ENCODE peak calls at places on chromosomes 1 and 21, in four cellular contexts. One of them, this sample, is unnamed.

GRCh38 chr1:15231714-15232201 is 15.3 kb upstream of the FHAD1 start:
- DNase-seq in SHP77: no peak
- DNase-seq in OCI-M1: no peak
- DNase-seq in Ammon's horn: no peak
- DNase-seq in this sample: no peak

GRCh38 chr21:42455196-42455595 is 40.8 kb downstream of the RSPH1 start:
- DNase-seq in SHP77: no peak
- DNase-seq in OCI-M1: no peak
- DNase-seq in Ammon's horn: no peak
- DNase-seq in this sample: no peak

GRCh38 chr1:224620105-224620504 is 4.0 kb downstream of the CNIH3 start:
- DNase-seq in Ammon's horn: no peak
- DNase-seq in SHP77: no peak
- DNase-seq in OCI-M1: no peak
- DNase-seq in this sample: no peak

GRCh38 chr1:29412591-29412990 is 176.3 kb downstream of the PTPRU start:
- DNase-seq in OCI-M1: no peak
- DNase-seq in Ammon's horn: no peak
- DNase-seq in SHP77: no peak
- DNase-seq in this sample: no peak

GRCh38 chr1:97144527-97144926 is 422.9 kb downstream of the PTBP2 start:
- DNase-seq in OCI-M1: no peak
- DNase-seq in Ammon's horn: no peak
- DNase-seq in SHP77: no peak
- DNase-seq in this sample: no peak

GRCh38 chr21:25528511-25528910 is 78.8 kb downstream of the MRPL39 start:
- DNase-seq in SHP77: no peak
- DNase-seq in Ammon's horn: no peak
- DNase-seq in OCI-M1: no peak
- DNase-seq in this sample: no peak

GRCh38 chr1:1250828-1251284 is 4.3 kb upstream of the C1QTNF12 start:
- DNase-seq in Ammon's horn: no peak
- DNase-seq in OCI-M1: no peak
- DNase-seq in SHP77: peak
- DNase-seq in this sample: no peak

GRCh38 chr1:197469620-197470210 is 201.7 kb downstream of the CRB1 start:
- DNase-seq in Ammon's horn: no peak
- DNase-seq in OCI-M1: peak
- DNase-seq in SHP77: no peak
- DNase-seq in this sample: no peak

GRCh38 chr1:10651793-10652192 is 144.7 kb downstream of the CASZ1 start:
- DNase-seq in Ammon's horn: no peak
- DNase-seq in OCI-M1: no peak
- DNase-seq in SHP77: no peak
- DNase-seq in this sample: no peak

GRCh38 chr1:20051218-20051829 is 18.7 kb upstream of the PLA2G5 start:
- DNase-seq in Ammon's horn: no peak
- DNase-seq in OCI-M1: peak
- DNase-seq in SHP77: no peak
- DNase-seq in this sample: no peak

GRCh38 chr1:197171531-197171930 is 25.1 kb upstream of the ASPM start:
- DNase-seq in Ammon's horn: no peak
- DNase-seq in SHP77: no peak
- DNase-seq in OCI-M1: peak
- DNase-seq in this sample: no peak

GRCh38 chr21:33266050-33266783 is at the start of gene IL10RB:
- DNase-seq in Ammon's horn: peak
- DNase-seq in OCI-M1: peak
- DNase-seq in SHP77: peak
- DNase-seq in this sample: peak

GRCh38 chr21:39386194-39386593 is 37.3 kb upstream of the HMGN1 start:
- DNase-seq in Ammon's horn: peak
- DNase-seq in OCI-M1: no peak
- DNase-seq in SHP77: peak
- DNase-seq in this sample: no peak

GRCh38 chr1:2971146-2971501 is 50.1 kb upstream of the ACTRT2 start:
- DNase-seq in OCI-M1: no peak
- DNase-seq in Ammon's horn: no peak
- DNase-seq in SHP77: no peak
- DNase-seq in this sample: no peak

GRCh38 chr1:91920001-91920400 is 29.2 kb upstream of the BRDT start:
- DNase-seq in OCI-M1: no peak
- DNase-seq in Ammon's horn: no peak
- DNase-seq in SHP77: no peak
- DNase-seq in this sample: no peak

GRCh38 chr1:15188145-15188544 is 34.6 kb downstream of the TMEM51 start:
- DNase-seq in Ammon's horn: no peak
- DNase-seq in SHP77: no peak
- DNase-seq in OCI-M1: no peak
- DNase-seq in this sample: no peak

GRCh38 chr1:92907949-92908684 is 53.1 kb downstream of the DIPK1A start:
- DNase-seq in OCI-M1: no peak
- DNase-seq in SHP77: peak
- DNase-seq in Ammon's horn: no peak
- DNase-seq in this sample: no peak

GRCh38 chr1:201916649-201917249 is 28.1 kb downstream of the SHISA4 start:
- DNase-seq in SHP77: no peak
- DNase-seq in OCI-M1: peak
- DNase-seq in Ammon's horn: no peak
- DNase-seq in this sample: no peak

GRCh38 chr21:34704119-34704518 is 35.3 kb downstream of the CLIC6 start:
- DNase-seq in Ammon's horn: peak
- DNase-seq in OCI-M1: no peak
- DNase-seq in SHP77: no peak
- DNase-seq in this sample: no peak

GRCh38 chr1:226891846-226892533 is 21.6 kb downstream of the PSEN2 start:
- DNase-seq in OCI-M1: no peak
- DNase-seq in Ammon's horn: peak
- DNase-seq in SHP77: no peak
- DNase-seq in this sample: no peak

GRCh38 chr1:95117207-95118018 is at the start of gene TLCD4:
- DNase-seq in Ammon's horn: peak
- DNase-seq in OCI-M1: peak
- DNase-seq in SHP77: no peak
- DNase-seq in this sample: no peak

GRCh38 chr1:163090321-163090945 is 21.3 kb downstream of the RGS4 start:
- DNase-seq in OCI-M1: no peak
- DNase-seq in SHP77: no peak
- DNase-seq in Ammon's horn: no peak
- DNase-seq in this sample: peak

GRCh38 chr1:27475707-27476106 is 14.3 kb downstream of the WASF2 start:
- DNase-seq in SHP77: no peak
- DNase-seq in Ammon's horn: no peak
- DNase-seq in OCI-M1: no peak
- DNase-seq in this sample: no peak

GRCh38 chr1:211583011-211583995 is 4.3 kb upstream of the SLC30A1 start:
- DNase-seq in Ammon's horn: no peak
- DNase-seq in OCI-M1: no peak
- DNase-seq in SHP77: no peak
- DNase-seq in this sample: no peak

GRCh38 chr21:26041441-26042180 is 129.0 kb downstream of the APP start:
- DNase-seq in SHP77: no peak
- DNase-seq in Ammon's horn: peak
- DNase-seq in OCI-M1: no peak
- DNase-seq in this sample: no peak

GRCh38 chr1:11893907-11894251 is 32.3 kb downstream of the KIAA2013 start:
- DNase-seq in SHP77: peak
- DNase-seq in Ammon's horn: peak
- DNase-seq in OCI-M1: peak
- DNase-seq in this sample: no peak

GRCh38 chr1:9242338-9242969 is 7.9 kb downstream of the H6PD start:
- DNase-seq in OCI-M1: peak
- DNase-seq in SHP77: no peak
- DNase-seq in Ammon's horn: peak
- DNase-seq in this sample: no peak

GRCh38 chr1:64877151-64877550 is 89.2 kb downstream of the JAK1 start:
- DNase-seq in OCI-M1: no peak
- DNase-seq in SHP77: no peak
- DNase-seq in Ammon's horn: no peak
- DNase-seq in this sample: no peak

GRCh38 chr1:42157667-42158066 is 4.5 kb downstream of the GUCA2B start:
- DNase-seq in OCI-M1: peak
- DNase-seq in Ammon's horn: no peak
- DNase-seq in SHP77: peak
- DNase-seq in this sample: no peak

GRCh38 chr21:26246073-26246472 is 75.5 kb upstream of the APP start:
- DNase-seq in Ammon's horn: no peak
- DNase-seq in OCI-M1: no peak
- DNase-seq in SHP77: no peak
- DNase-seq in this sample: no peak

GRCh38 chr1:61851849-61852692 is 109.8 kb downstream of the PATJ start:
- DNase-seq in SHP77: peak
- DNase-seq in Ammon's horn: peak
- DNase-seq in OCI-M1: peak
- DNase-seq in this sample: peak

GRCh38 chr21:38349111-38349746 is 92.4 kb downstream of the KCNJ15 start:
- DNase-seq in SHP77: peak
- DNase-seq in Ammon's horn: no peak
- DNase-seq in OCI-M1: no peak
- DNase-seq in this sample: no peak

GRCh38 chr1:68827261-68827660 is 330.4 kb upstream of the DEPDC1 start:
- DNase-seq in SHP77: no peak
- DNase-seq in Ammon's horn: no peak
- DNase-seq in OCI-M1: no peak
- DNase-seq in this sample: no peak

GRCh38 chr1:164417016-164417704 is 141.8 kb upstream of the PBX1 start:
- DNase-seq in Ammon's horn: no peak
- DNase-seq in SHP77: no peak
- DNase-seq in OCI-M1: no peak
- DNase-seq in this sample: no peak

GRCh38 chr1:153251988-153252387 is 7.5 kb upstream of the LORICRIN start:
- DNase-seq in SHP77: no peak
- DNase-seq in OCI-M1: no peak
- DNase-seq in Ammon's horn: no peak
- DNase-seq in this sample: no peak

GRCh38 chr1:24470607-24471006 is 32.0 kb upstream of the RCAN3 start:
- DNase-seq in OCI-M1: no peak
- DNase-seq in Ammon's horn: no peak
- DNase-seq in SHP77: no peak
- DNase-seq in this sample: no peak